ENCODE peak calls at places on chromosomes 13 and 19, in five cellular contexts. E is WERI-Rb-1, U is astrocyte, P is GM23338, Z is ascending aorta. V is an unnamed sample.

GRCh38 chr13:96091164-96091931 is 1.4 kb downstream of the HS6ST3 start:
- DNase-seq in Z (no peak), P (peak; percentile 67), E (peak; percentile 49), U (no peak), V (no peak)

GRCh38 chr19:15672580-15673175 is at the start of gene CYP4F12:
- DNase-seq in Z (peak; percentile 89), U (no peak), P (peak; percentile 17), E (no peak), V (peak; percentile 55)

GRCh38 chr13:84649853-84650252 is 767.6 kb upstream of the SLITRK1 start:
- DNase-seq in E (no peak), P (no peak), U (no peak), Z (no peak), V (no peak)

GRCh38 chr19:44576843-44577565 is 36.4 kb upstream of the IGSF23 start:
- DNase-seq in E (peak; percentile 53), P (peak; percentile 84), U (peak; percentile 16), Z (no peak), V (no peak)

GRCh38 chr19:21117041-21117907 is 24.6 kb upstream of the ZNF431 start:
- DNase-seq in Z (no peak), P (peak; percentile 25), U (peak; percentile 77), E (no peak), V (no peak)

GRCh38 chr13:30026093-30026492 is 175.7 kb upstream of the UBL3 start:
- DNase-seq in Z (no peak), P (no peak), U (peak; percentile 86), E (no peak), V (no peak)

GRCh38 chr13:40402931-40403412 is 263.5 kb downstream of the FOXO1 start:
- DNase-seq in E (no peak), U (peak; percentile 86), Z (no peak), P (peak; percentile 18), V (no peak)

GRCh38 chr13:36332986-36333385 is 13.2 kb downstream of the SPART start:
- DNase-seq in U (no peak), E (no peak), P (no peak), Z (no peak), V (no peak)

GRCh38 chr13:100818706-100819105 is 144.1 kb upstream of the TMTC4 start:
- DNase-seq in U (peak; percentile 53), E (no peak), Z (no peak), P (no peak), V (no peak)

GRCh38 chr13:37561031-37561430 is 37.5 kb downstream of the POSTN start:
- DNase-seq in Z (no peak), E (no peak), U (peak; percentile 16), P (no peak), V (no peak)

GRCh38 chr13:103282571-103283450 is 216.6 kb upstream of the SLC10A2 start:
- DNase-seq in Z (no peak), E (no peak), U (peak; percentile 93), P (no peak), V (no peak)

GRCh38 chr19:18160792-18161690 is 8.1 kb downstream of the PIK3R2 start:
- DNase-seq in Z (peak; percentile 76), U (no peak), P (peak; percentile 82), E (peak; percentile 62), V (peak; percentile 63)

GRCh38 chr13:20525144-20525600 is 485 bp downstream of the CRYL1 start:
- DNase-seq in P (peak; percentile 66), Z (peak; percentile 70), U (no peak), E (peak; percentile 39), V (no peak)

GRCh38 chr19:10751109-10751972 is 33.5 kb downstream of the DNM2 start:
- DNase-seq in E (no peak), U (no peak), P (peak; percentile 39), Z (peak; percentile 71), V (no peak)

GRCh38 chr13:49374585-49375290 is 69.1 kb downstream of the CAB39L start:
- DNase-seq in P (no peak), E (no peak), Z (no peak), U (peak; percentile 87), V (no peak)

GRCh38 chr13:56773148-56773547 is 367.6 kb upstream of the PRR20A start:
- DNase-seq in U (no peak), P (no peak), E (no peak), Z (no peak), V (no peak)

GRCh38 chr19:18847516-18848463 is 16.0 kb downstream of the UPF1 start:
- DNase-seq in P (no peak), U (no peak), E (no peak), Z (no peak), V (no peak)

GRCh38 chr13:48131481-48131992 is 36.6 kb upstream of the MED4 start:
- DNase-seq in P (no peak), Z (no peak), E (no peak), U (no peak), V (no peak)

DNA sequence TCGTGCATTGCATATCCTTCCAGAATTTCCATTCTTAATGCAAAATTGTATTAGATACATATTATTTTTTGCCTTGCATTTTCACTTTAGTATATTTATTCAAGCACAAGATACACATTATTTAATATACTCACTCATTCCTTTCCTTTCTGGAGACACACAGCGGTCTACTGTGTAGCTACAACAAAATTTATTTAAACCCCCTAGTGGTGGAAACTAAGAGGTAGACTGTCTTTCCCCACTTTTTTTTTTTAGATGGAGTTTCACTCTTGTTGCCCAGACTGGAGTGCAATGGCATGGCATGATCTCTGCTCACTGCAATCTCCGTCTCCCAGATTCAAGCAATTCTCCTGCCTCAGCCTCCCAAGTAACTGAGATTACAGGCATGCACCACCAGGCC is 2040.3 kb upstream of the PCDH20 start:
- DNase-seq in U (no peak), P (peak; percentile 59), Z (no peak), E (no peak), V (no peak)
- TF ChIP-seq CTCF in U (peak; percentile 21), P (peak; percentile 37), Z (no peak), E (no peak), V (no peak)

GRCh38 chr13:51287758-51288157 is 51.7 kb upstream of the SERPINE3 start:
- DNase-seq in U (no peak), P (no peak), Z (no peak), E (no peak), V (no peak)

GRCh38 chr13:51282322-51282721 is 57.2 kb upstream of the SERPINE3 start:
- DNase-seq in U (no peak), Z (peak; percentile 16), E (no peak), P (no peak), V (no peak)

GRCh38 chr13:51283361-51283760 is 56.1 kb upstream of the SERPINE3 start:
- DNase-seq in U (no peak), E (no peak), P (no peak), Z (no peak), V (no peak)

GRCh38 chr13:51286135-51287002 is 53.1 kb upstream of the SERPINE3 start:
- DNase-seq in E (peak; percentile 65), Z (peak; percentile 87), U (no peak), P (peak; percentile 91), V (peak; percentile 75)

GRCh38 chr13:51284339-51284738 is 55.2 kb upstream of the SERPINE3 start:
- DNase-seq in E (no peak), U (no peak), P (no peak), Z (peak; percentile 34), V (no peak)
- TF ChIP-seq CTCF in E (no peak), U (no peak), P (peak; percentile 54), Z (no peak), V (no peak)

GRCh38 chr19:5824791-5825577 is 14.5 kb downstream of the FUT6 start:
- DNase-seq in E (peak; percentile 76), P (no peak), U (no peak), Z (no peak), V (no peak)

GRCh38 chr19:5827891-5828660 is 11.4 kb downstream of the FUT6 start:
- DNase-seq in P (peak; percentile 94), U (peak; percentile 67), Z (peak; percentile 91), E (no peak), V (peak; percentile 65)

GRCh38 chr19:5828661-5829566 is 10.6 kb downstream of the FUT6 start:
- DNase-seq in U (no peak), P (peak; percentile 74), E (no peak), Z (no peak), V (no peak)

GRCh38 chr19:5827342-5827890 is 12.1 kb downstream of the FUT6 start:
- DNase-seq in Z (no peak), P (no peak), E (no peak), U (no peak), V (no peak)

DNA sequence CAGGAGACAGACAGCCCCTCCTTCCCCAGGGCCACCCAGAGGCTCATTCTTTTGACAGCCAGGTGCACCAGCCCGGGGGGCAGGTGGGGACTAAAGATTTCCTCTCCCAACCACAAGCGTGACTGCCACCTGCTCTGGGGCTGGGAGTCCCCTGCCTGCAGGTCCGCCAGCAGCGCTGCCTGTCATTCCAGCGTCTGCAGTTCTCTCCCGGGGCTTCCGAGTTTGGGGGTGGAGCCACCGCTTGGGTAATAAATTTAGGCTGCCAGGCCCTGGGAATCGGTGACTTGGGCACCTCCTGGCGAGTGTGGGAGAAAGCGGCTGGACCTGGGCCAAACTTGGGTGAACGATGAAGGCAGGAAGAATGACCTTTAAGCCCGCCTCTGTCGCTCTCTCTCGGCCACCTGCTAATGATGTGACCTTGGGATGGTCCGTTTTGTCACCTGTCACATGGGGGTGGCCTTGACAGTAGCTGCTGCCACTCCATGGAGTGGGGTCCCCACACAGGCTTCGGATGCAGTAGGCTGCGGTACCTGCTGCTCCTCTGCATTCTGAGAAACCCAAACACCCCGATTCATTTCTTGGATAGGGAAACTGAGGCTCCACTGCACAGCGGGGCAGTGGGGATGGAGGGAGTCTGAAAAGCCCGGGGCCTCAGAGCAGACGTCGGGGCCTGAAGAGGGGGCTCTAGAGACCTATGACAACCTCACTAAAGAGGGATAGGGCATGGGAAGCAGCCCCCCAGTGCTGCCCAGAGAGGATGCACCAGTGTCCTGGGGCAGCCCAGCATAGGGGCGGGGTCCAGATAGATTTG is 12.8 kb downstream of the FUT6 start:
- DNase-seq in U (no peak), E (peak; percentile 83), P (peak; percentile 85), Z (no peak), V (no peak)
- TF ChIP-seq CTCF in U (no peak), E (peak; percentile 23), P (peak; percentile 29), Z (no peak), V (no peak)

DNA sequence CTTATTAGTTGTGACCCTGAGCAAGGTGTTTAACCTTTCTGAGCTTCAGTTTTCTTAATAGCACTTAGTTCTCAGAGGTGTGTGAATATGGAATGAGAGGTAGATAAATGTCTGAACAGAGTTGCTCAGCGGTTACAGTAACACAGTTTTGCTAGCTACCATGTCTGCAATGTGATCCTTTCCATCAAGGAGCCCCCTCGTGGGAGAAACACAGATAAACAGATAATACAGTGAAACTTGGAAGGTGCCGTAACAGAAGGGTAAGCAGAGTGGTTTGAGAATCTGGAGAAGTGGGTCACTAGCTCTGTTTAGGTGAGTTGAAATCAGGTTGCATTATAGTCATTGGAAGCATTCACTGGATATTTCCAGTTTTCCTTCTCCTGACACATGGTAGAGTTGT is 38.9 kb downstream of the IRS2 start:
- DNase-seq in Z (no peak), E (no peak), U (no peak), P (no peak), V (no peak)
- TF ChIP-seq CTCF in Z (no peak), E (no peak), U (no peak), P (peak; percentile 23), V (no peak)